ENCODE peak calls at places on chromosomes 1 and 21, in six cellular contexts. D, U, Y, G, A and T are unnamed samples.

GRCh38 chr1:50915621-50916020 is 44.4 kb downstream of the FAF1 start:
- DNase-seq in D (no peak), U (no peak), Y (no peak), G (no peak), A (no peak), T (no peak)

GRCh38 chr21:32329331-32329730 is 30.7 kb downstream of the MRAP start:
- DNase-seq in D (no peak), U (no peak), Y (no peak), G (no peak), A (no peak), T (no peak)

GRCh38 chr1:184890539-184890973 is 83.8 kb downstream of the NIBAN1 start:
- DNase-seq in D (no peak), U (peak), Y (no peak), G (no peak), A (peak), T (no peak)

GRCh38 chr21:45971487-45972352 is 9.8 kb upstream of the COL6A1 start:
- DNase-seq in D (no peak), U (no peak), Y (no peak), G (no peak), A (no peak), T (no peak)

GRCh38 chr1:165354739-165355138 is 1.8 kb downstream of the LMX1A start:
- DNase-seq in D (no peak), U (no peak), Y (no peak), G (no peak), A (no peak), T (no peak)

GRCh38 chr1:234676103-234676594 is 66.2 kb upstream of the IRF2BP2 start:
- DNase-seq in D (peak), U (peak), Y (peak), G (peak), A (peak), T (peak)

GRCh38 chr1:180854001-180854400 is 58.7 kb upstream of the KIAA1614 start:
- DNase-seq in D (no peak), U (no peak), Y (no peak), G (no peak), A (no peak), T (no peak)

GRCh38 chr1:24558902-24559791 is 3.3 kb downstream of the NCMAP start:
- DNase-seq in D (peak), U (no peak), Y (peak), G (peak), A (no peak), T (peak)

GRCh38 chr1:31541201-31541600 is 35.1 kb upstream of the TINAGL1 start:
- DNase-seq in D (no peak), U (no peak), Y (no peak), G (no peak), A (no peak), T (no peak)

GRCh38 chr1:29806646-29807319 is 570.5 kb downstream of the PTPRU start:
- DNase-seq in D (no peak), U (no peak), Y (no peak), G (no peak), A (no peak), T (no peak)

GRCh38 chr1:214255509-214255908 is 25.4 kb upstream of the SMYD2 start:
- DNase-seq in D (no peak), U (no peak), Y (no peak), G (no peak), A (no peak), T (no peak)

GRCh38 chr1:205670611-205671430 is 9.5 kb downstream of the SLC45A3 start:
- DNase-seq in D (no peak), U (no peak), Y (no peak), G (no peak), A (no peak), T (no peak)

GRCh38 chr1:187010571-187011309 is 182.0 kb downstream of the PLA2G4A start:
- DNase-seq in D (no peak), U (no peak), Y (no peak), G (no peak), A (no peak), T (no peak)

GRCh38 chr1:156711011-156711817 is 5.8 kb upstream of the CRABP2 start:
- DNase-seq in D (no peak), U (no peak), Y (no peak), G (no peak), A (no peak), T (no peak)

GRCh38 chr1:65948609-65949229 is 156.0 kb downstream of the PDE4B start:
- DNase-seq in D (peak), U (no peak), Y (no peak), G (no peak), A (no peak), T (no peak)

GRCh38 chr1:13922440-13922839 is 222.5 kb downstream of the PRDM2 start:
- DNase-seq in D (no peak), U (no peak), Y (no peak), G (peak), A (no peak), T (no peak)

GRCh38 chr1:245310605-245311531 is 156.1 kb downstream of the KIF26B start:
- DNase-seq in D (no peak), U (no peak), Y (no peak), G (peak), A (no peak), T (no peak)

GRCh38 chr1:204408074-204408507 is 3.5 kb downstream of the PPP1R15B start:
- DNase-seq in D (no peak), U (peak), Y (no peak), G (peak), A (no peak), T (peak)

GRCh38 chr1:80801691-80802090 is 999.0 kb upstream of the ADGRL2 start:
- DNase-seq in D (no peak), U (no peak), Y (no peak), G (no peak), A (no peak), T (no peak)

GRCh38 chr1:3403388-3404179 is 50.9 kb upstream of the ARHGEF16 start:
- DNase-seq in D (peak), U (no peak), Y (no peak), G (no peak), A (no peak), T (no peak)

GRCh38 chr1:24606621-24607020 is 36.5 kb upstream of the SRRM1 start:
- DNase-seq in D (no peak), U (no peak), Y (no peak), G (no peak), A (no peak), T (no peak)